ENCODE peak calls at places on chromosomes 5 and 9, in five cellular contexts. X is SK-N-SH, B is HepG2, R is HCT116, Q is K562. N is an unnamed sample.

GRCh38 chr9:98999152-98999525 is 55.4 kb downstream of the COL15A1 start:
- DNase-seq in R (no peak), X (no peak), B (no peak), Q (no peak), N (no peak)

GRCh38 chr9:112086627-112087026 is 88.5 kb downstream of the SUSD1 start:
- DNase-seq in R (no peak), B (peak), Q (peak), X (peak), N (no peak)

GRCh38 chr9:97571664-97572063 is 61.5 kb downstream of the TSTD2 start:
- DNase-seq in X (peak), Q (peak), R (no peak), B (no peak), N (no peak)

GRCh38 chr9:33349743-33350142 is 52.6 kb downstream of the AQP7 start:
- DNase-seq in B (no peak), X (no peak), Q (no peak), R (no peak), N (no peak)

GRCh38 chr5:62536232-62536631 is 42.4 kb upstream of the LRRC70 start:
- DNase-seq in B (no peak), X (no peak), R (no peak), Q (no peak), N (no peak)

GRCh38 chr9:121772600-121773285 is 121.3 kb downstream of the DAB2IP start:
- DNase-seq in Q (no peak), X (no peak), B (no peak), R (no peak), N (no peak)

GRCh38 chr5:73591698-73592501 is 26.4 kb downstream of the UTP15 start:
- DNase-seq in R (no peak), B (no peak), X (peak), Q (no peak), N (no peak)

GRCh38 chr9:130172161-130172857 is at the start of gene NCS1:
- DNase-seq in R (peak), Q (peak), X (peak), B (no peak), N (no peak)

GRCh38 chr5:134240421-134240962 is 14.6 kb upstream of the PPP2CA start:
- DNase-seq in Q (no peak), B (peak), X (peak), R (no peak), N (no peak)

GRCh38 chr5:54909911-54910870 is 75.2 kb downstream of the ESM1 start:
- DNase-seq in X (no peak), Q (no peak), B (no peak), R (no peak), N (no peak)

GRCh38 chr5:73117088-73117755 is 3.2 kb upstream of the TMEM171 start:
- DNase-seq in B (no peak), R (no peak), X (no peak), Q (no peak), N (no peak)

GRCh38 chr5:139810341-139811075 is 14.9 kb downstream of the PSD2 start:
- DNase-seq in B (no peak), X (no peak), R (no peak), Q (no peak), N (no peak)

GRCh38 chr5:14840624-14841023 is 31.0 kb downstream of the ANKH start:
- DNase-seq in B (no peak), R (no peak), X (no peak), Q (no peak), N (no peak)

GRCh38 chr5:153965102-153965645 is 73.5 kb downstream of the FAM114A2 start:
- DNase-seq in R (peak), X (peak), Q (peak), B (peak), N (peak)

GRCh38 chr5:122177162-122177561 is 47.8 kb downstream of the ZNF474 start:
- DNase-seq in Q (no peak), B (no peak), X (no peak), R (no peak), N (no peak)

GRCh38 chr5:167528651-167529050 is 762.8 kb upstream of the WWC1 start:
- DNase-seq in B (no peak), R (no peak), X (no peak), Q (no peak), N (no peak)

GRCh38 chr5:134227259-134227658 is 1.4 kb upstream of the PPP2CA start:
- DNase-seq in B (peak), Q (peak), X (peak), R (no peak), N (no peak)

DNA sequence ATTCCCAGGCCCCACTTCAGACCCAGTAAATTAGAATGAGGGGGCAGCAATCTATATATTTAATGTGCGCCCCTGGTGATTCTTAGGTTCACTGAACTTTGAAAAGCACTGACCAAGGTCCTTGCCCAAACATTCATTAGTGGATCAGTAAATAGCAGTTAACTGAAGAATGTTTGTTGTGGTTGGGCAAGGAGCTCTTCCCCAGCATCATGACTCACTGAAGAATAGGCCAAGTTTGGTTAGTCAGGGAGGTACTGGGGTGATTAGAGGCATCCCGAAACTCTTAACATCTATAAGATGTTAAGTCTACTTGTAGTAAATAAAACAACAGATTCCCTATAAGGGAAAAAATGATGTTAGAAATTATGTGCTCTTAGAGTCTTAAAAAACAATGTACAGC is 833 bp upstream of the MROH2B start:
- DNase-seq in R (no peak), B (no peak), Q (no peak), X (no peak), N (no peak)
- TF ChIP-seq ZBTB33 in R (no peak), B (no peak), Q (no peak), X (no peak), N (no peak)

DNA sequence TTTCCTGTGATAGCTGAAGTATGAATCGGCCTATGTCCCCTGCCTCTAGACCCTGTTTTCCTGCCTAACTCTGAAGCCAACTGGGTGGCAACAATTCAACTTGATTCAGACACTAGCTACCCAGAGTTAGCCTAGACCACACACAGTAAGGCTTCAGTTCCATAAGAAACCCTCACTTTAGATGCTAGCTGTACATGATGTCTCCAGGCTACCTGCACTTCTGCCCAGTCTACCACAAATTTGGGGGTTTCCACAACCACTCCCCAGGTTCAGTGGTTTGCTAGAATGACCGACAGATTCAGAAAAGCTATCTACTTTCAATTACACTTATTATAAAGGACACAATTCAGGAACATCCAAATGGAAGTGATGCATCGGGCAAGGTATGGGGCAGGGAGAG is 119.4 kb upstream of the VLDLR start:
- DNase-seq in B (no peak), R (no peak), X (no peak), Q (no peak), N (no peak)
- TF ChIP-seq ZBTB33 in B (no peak), R (no peak), X (no peak), Q (no peak), N (no peak)

DNA sequence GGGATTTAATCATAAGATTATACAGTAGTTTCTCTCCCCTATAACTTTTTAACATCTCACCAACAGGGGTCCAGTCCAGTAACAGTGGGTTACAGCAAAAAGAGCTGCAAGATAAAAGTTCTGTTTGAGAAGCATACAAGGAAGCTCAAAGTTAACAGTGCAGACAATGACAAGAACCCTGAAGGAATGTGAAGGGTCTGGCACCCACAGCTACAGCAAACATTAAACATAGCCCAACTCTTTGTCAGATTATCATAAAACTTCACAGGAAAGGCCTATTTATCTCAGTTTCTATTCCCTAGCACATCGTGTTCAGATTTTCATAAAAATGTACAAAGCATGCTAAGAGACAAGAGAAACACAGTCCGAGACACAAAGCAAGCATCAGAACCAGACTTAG is 309.4 kb downstream of the DIRAS2 start:
- DNase-seq in R (no peak), Q (no peak), X (no peak), B (no peak), N (no peak)
- TF ChIP-seq ZBTB33 in R (no peak), Q (no peak), X (no peak), B (no peak), N (no peak)

DNA sequence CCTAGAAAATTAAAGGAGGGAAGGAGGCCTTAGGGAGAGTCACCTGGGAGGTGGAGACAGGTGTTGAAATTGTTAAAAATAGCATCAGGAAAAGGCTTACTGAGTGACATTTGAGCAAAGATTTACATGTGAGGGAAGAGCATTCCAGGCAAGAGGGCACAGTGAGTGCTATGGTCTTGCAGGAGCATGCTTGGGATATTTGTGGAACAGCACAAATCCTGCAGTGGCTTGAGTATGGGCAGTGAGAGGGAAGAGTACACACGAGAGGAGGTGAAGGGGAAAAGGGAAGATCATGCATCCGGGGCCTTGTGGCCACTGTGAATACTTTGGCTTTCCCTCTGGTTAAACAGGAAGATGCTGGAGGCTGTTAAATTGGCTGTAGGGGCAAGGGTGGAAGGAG is 36.6 kb downstream of the ACER2 start:
- DNase-seq in X (no peak), Q (no peak), R (no peak), B (no peak), N (no peak)
- TF ChIP-seq ZBTB33 in X (no peak), Q (no peak), R (no peak), B (no peak), N (no peak)

DNA sequence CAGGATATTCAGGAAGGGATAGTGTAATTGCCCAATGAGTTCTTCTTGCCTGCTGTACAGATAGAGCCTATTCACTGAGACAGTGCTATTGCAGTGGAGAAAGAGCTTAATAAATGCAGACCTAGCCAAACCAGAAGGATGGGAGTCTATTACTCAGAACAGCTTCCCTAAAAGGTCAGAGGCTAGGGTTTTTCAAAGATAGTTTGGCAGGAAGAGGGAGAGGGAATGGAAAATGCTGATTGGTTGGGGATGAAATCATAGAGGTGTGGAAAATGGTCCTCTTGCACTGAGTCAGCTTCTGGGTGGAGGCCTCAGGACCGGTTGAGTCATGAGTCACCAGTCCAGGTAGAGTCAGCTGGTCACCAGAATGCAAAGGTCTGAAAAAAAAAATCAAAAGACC is 154.1 kb downstream of the GPBP1 start:
- DNase-seq in X (no peak), Q (no peak), B (peak), R (peak), N (no peak)
- TF ChIP-seq ZBTB33 in X (no peak), Q (no peak), B (no peak), R (no peak), N (no peak)

N was measured in GM12878.